ENCODE peak calls at places on chromosomes 1 and 21, in four cellular contexts. A is endodermal cell, R is tibial nerve, Z is aorta. C is an unnamed sample. For H3K9me3, the result is how much of the 10 kb centered on the place peaks cover.

GRCh38 chr1:203840208-203840808 is 21.1 kb upstream of the SNRPE start:
- DNase-seq in A (no peak), R (no peak), Z (no peak), C (no peak)

GRCh38 chr1:203860396-203860951 is 925 bp upstream of the SNRPE start:
- DNase-seq in A (no peak), R (no peak), Z (no peak), C (no peak)

GRCh38 chr1:205071028-205071409 is 13.2 kb downstream of the TMEM81 start:
- DNase-seq in A (no peak), R (no peak), Z (no peak), C (no peak)

GRCh38 chr1:30410153-30410851 is 313.1 kb downstream of the MATN1 start:
- DNase-seq in A (peak), R (peak), Z (peak), C (peak)

GRCh38 chr1:46793126-46793525 is 5.7 kb upstream of the CYP4B1 start:
- DNase-seq in A (no peak), R (no peak), Z (no peak), C (no peak)

GRCh38 chr21:41630249-41630648 is 122.3 kb upstream of the TMPRSS2 start:
- DNase-seq in A (no peak), R (no peak), Z (no peak), C (no peak)

GRCh38 chr1:15802234-15802965 is 5.0 kb downstream of the UQCRHL start:
- DNase-seq in A (no peak), R (no peak), Z (no peak), C (no peak)

GRCh38 chr1:63318255-63319068 is 3.9 kb upstream of the FOXD3 start:
- DNase-seq in A (peak), R (no peak), Z (no peak), C (no peak)

GRCh38 chr1:110476028-110476765 is 25.2 kb downstream of the PROK1 start:
- DNase-seq in A (no peak), R (no peak), Z (peak), C (no peak)

GRCh38 chr1:1777510-1777909 is 760 bp downstream of the NADK start:
- DNase-seq in A (no peak), R (peak), Z (no peak), C (peak)

GRCh38 chr1:23930861-23931471 is 17.8 kb upstream of the CNR2 start:
- DNase-seq in A (no peak), R (no peak), Z (no peak), C (no peak)

GRCh38 chr1:11914035-11914434 is 12.2 kb downstream of the KIAA2013 start:
- DNase-seq in A (no peak), R (no peak), Z (no peak), C (no peak)

GRCh38 chr1:95888877-95889799 is 655.1 kb downstream of the RWDD3 start:
- DNase-seq in A (no peak), R (no peak), Z (no peak), C (no peak)

GRCh38 chr1:7454052-7454815 is 316.9 kb upstream of the VAMP3 start:
- DNase-seq in A (peak), R (peak), Z (no peak), C (no peak)

GRCh38 chr1:53478186-53478585 is 19.0 kb downstream of the DMRTB1 start:
- DNase-seq in A (no peak), R (no peak), Z (no peak), C (no peak)

GRCh38 chr1:115164484-115164883 is 75.2 kb upstream of the TSPAN2 start:
- DNase-seq in A (no peak), R (peak), Z (peak), C (peak)

GRCh38 chr1:230517326-230517725 is 91.2 kb upstream of the PGBD5 start:
- DNase-seq in A (no peak), R (no peak), Z (no peak), C (no peak)

GRCh38 chr1:151839457-151840409 is at the start of gene C2CD4D:
- DNase-seq in A (peak), R (no peak), Z (peak), C (peak)

GRCh38 chr1:38522998-38523939 is 336.3 kb downstream of the RRAGC start:
- DNase-seq in A (no peak), R (no peak), Z (no peak), C (no peak)

GRCh38 chr1:29912413-29912812 is 676.1 kb downstream of the PTPRU start:
- DNase-seq in A (no peak), R (no peak), Z (no peak), C (no peak)

GRCh38 chr1:25996966-25997758 is 701 bp downstream of the PAFAH2 start:
- DNase-seq in A (no peak), R (peak), Z (no peak), C (peak)

GRCh38 chr1:103107696-103108524 is at the start of gene COL11A1:
- DNase-seq in A (no peak), R (no peak), Z (no peak), C (no peak)

GRCh38 chr1:67299296-67299695 is 8.4 kb upstream of the IL12RB2 start:
- DNase-seq in A (no peak), R (no peak), Z (no peak), C (no peak)

GRCh38 chr21:41678016-41678935 is 88.6 kb downstream of the RIPK4 start:
- DNase-seq in A (peak), R (no peak), Z (no peak), C (peak)

GRCh38 chr21:35039595-35040291 is 9.4 kb downstream of the RUNX1 start:
- DNase-seq in A (no peak), R (no peak), Z (no peak), C (no peak)

GRCh38 chr1:110060034-110060661 is 10.3 kb downstream of the ALX3 start:
- DNase-seq in A (peak), R (no peak), Z (no peak), C (no peak)

GRCh38 chr1:67626495-67627235 is 58.3 kb upstream of the GADD45A start:
- DNase-seq in A (no peak), R (no peak), Z (no peak), C (no peak)

GRCh38 chr21:17472592-17473271 is 40.1 kb upstream of the CXADR start:
- DNase-seq in A (no peak), R (no peak), Z (no peak), C (no peak)

GRCh38 chr1:86567936-86568335 is 21.1 kb downstream of the CLCA4 start:
- DNase-seq in A (no peak), R (no peak), Z (no peak), C (no peak)

GRCh38 chr1:155002479-155003226 is at the start of gene ZBTB7B:
- DNase-seq in A (peak), R (no peak), Z (peak), C (peak)

GRCh38 chr1:90718411-90719320 is 1.6 kb upstream of the BARHL2 start:
- DNase-seq in A (peak), R (no peak), Z (no peak), C (no peak)

GRCh38 chr1:170590921-170591705 is 59.1 kb downstream of the GORAB start:
- DNase-seq in A (no peak), R (no peak), Z (no peak), C (no peak)

GRCh38 chr1:76933847-76934657 is 66.8 kb downstream of the ST6GALNAC5 start:
- DNase-seq in A (no peak), R (no peak), Z (no peak), C (no peak)

GRCh38 chr1:208256556-208256955 is 12.4 kb upstream of the PLXNA2 start:
- DNase-seq in A (peak), R (no peak), Z (no peak), C (no peak)

GRCh38 chr1:29052100-29052499 is 71.6 kb downstream of the TMEM200B start:
- DNase-seq in A (no peak), R (peak), Z (no peak), C (no peak)

GRCh38 chr1:213724640-213725536 is 262.9 kb upstream of the PROX1 start:
- DNase-seq in A (no peak), R (peak), Z (no peak), C (peak)

GRCh38 chr21:27703806-27704205 is 736.9 kb upstream of the ADAMTS5 start:
- DNase-seq in A (no peak), R (peak), Z (no peak), C (no peak)

GRCh38 chr1:214187152-214187900 is 93.6 kb upstream of the SMYD2 start:
- DNase-seq in A (peak), R (no peak), Z (no peak), C (no peak)

GRCh38 chr1:19007491-19008441 is 51.3 kb upstream of the IFFO2 start:
- DNase-seq in A (peak), R (no peak), Z (no peak), C (no peak)

DNA sequence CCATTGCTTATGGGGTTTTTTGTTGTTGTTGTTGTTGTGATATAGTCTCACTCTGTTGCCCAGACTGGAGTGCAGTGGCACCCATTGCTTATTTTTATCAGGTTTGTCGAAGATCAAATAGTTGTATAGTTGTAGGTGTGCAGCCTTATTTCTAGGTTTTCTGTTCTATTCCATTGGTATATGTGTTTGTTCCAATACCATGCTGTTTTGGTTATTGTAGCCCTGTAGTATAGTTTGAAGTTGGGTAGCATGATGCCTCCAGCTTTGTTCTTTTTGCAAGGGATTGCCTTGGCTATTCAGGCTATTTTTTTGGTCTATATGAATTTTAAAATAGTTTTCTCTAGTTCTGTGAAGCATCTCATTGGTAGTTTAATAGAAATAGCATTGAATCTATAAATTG is 11.6 kb downstream of the ZNF678 start:
- DNase-seq in A (no peak), R (no peak), Z (no peak), C (no peak)
- H3K9me3 ChIP-seq in A (under half), R (under half), Z (under half), C (under half)

GRCh38 chr1:2857521-2857920 is 56.0 kb upstream of the TTC34 start:
- DNase-seq in A (no peak), R (no peak), Z (peak), C (no peak)

GRCh38 chr1:2859219-2859880 is 57.9 kb upstream of the TTC34 start:
- DNase-seq in A (no peak), R (no peak), Z (no peak), C (no peak)

GRCh38 chr1:2856821-2857290 is 55.4 kb upstream of the TTC34 start:
- DNase-seq in A (no peak), R (no peak), Z (peak), C (no peak)

GRCh38 chr1:2859881-2860430 is 58.5 kb upstream of the TTC34 start:
- DNase-seq in A (no peak), R (no peak), Z (peak), C (no peak)

DNA sequence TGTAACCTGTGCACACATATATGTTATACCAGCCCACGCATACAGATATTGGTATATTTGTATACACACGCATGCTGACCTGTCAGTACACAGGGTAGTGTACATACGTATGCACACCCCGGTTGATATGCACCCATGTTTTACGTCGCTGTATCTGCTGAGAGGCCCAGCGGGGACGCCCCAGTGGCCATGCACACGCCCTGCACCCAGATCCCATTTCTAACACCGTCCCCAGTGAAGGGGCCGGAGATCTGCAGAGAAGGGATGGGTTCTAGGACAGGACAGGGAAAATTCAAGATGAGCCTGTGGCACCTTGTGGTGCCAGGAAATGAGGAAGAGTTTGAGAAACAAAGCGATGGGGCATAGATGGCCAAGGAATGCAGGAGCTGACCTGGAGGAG is 57.2 kb upstream of the TTC34 start:
- DNase-seq in A (no peak), R (no peak), Z (no peak), C (no peak)
- H3K9me3 ChIP-seq in A (under half), R (under half), Z (under half), C (under half)

DNA sequence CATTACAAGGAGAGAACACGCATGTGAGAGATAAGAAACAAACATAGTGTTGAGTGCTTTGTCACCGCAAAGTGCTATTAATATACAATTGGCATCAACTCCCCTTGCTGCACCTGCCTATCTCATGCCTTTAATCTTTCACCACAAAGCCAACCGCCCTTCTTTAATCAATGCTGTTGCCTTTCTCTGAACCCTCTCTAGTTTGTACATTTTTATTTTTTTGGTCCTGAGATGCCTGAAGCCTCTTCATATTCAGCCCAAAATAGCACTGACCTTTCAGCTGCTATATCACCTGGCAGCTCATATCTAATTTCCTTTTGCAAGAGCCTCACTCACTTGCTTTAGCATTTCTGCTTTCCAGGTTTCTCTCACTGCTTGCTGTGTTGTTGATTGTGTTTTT is 504.7 kb downstream of the NUF2 start:
- DNase-seq in A (no peak), R (no peak), Z (no peak), C (no peak)
- H3K9me3 ChIP-seq in A (under half), R (under half), Z (under half), C (under half)

DNA sequence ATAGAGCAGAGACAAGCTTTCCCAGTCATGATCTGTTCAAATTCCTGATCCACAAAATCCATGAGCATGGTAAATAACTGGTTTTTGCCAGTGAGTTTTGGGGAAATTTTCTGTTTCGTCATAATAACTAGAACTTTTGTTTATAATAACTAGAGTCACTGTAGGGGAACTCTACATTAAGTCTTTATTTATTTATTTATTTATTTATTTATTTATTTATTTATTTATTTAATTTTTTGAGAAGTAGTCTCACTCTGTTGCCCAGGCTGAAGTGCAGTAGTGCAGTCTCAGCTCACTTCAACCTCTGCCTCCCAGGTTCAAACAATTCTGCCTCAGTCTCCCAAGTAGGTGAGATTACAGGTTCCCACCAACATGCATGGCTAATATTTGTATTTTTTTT is 1106.8 kb downstream of the AMY1C start:
- DNase-seq in A (no peak), R (no peak), Z (no peak), C (no peak)
- H3K9me3 ChIP-seq in A (under half), R (under half), Z (under half), C (under half)